ENCODE peak calls at places on chromosomes 16 and 17, in four cellular contexts. D, Y, I and O are unnamed samples.

GRCh38 chr17:79844869-79845600 is 5.8 kb upstream of the CBX4 start:
- ATAC-seq in D (peak), Y (peak), I (peak), O (peak)

GRCh38 chr17:78734841-78735641 is 47.0 kb downstream of the CYTH1 start:
- ATAC-seq in D (peak), Y (no peak), I (no peak), O (peak)

GRCh38 chr16:3589441-3589921 is 12.3 kb upstream of the NLRC3 start:
- ATAC-seq in D (no peak), Y (peak), I (no peak), O (no peak)

GRCh38 chr16:11254913-11255736 is 879 bp downstream of the SOCS1 start:
- ATAC-seq in D (no peak), Y (peak), I (peak), O (no peak)

GRCh38 chr17:60540460-60540859 is 14.4 kb upstream of the APPBP2 start:
- ATAC-seq in D (no peak), Y (no peak), I (no peak), O (no peak)

GRCh38 chr17:44375196-44376017 is 11.8 kb upstream of the FAM171A2 start:
- ATAC-seq in D (no peak), Y (no peak), I (no peak), O (no peak)

GRCh38 chr17:50059256-50059655 is 3.3 kb downstream of the ITGA3 start:
- ATAC-seq in D (no peak), Y (no peak), I (no peak), O (no peak)

GRCh38 chr17:40063034-40063765 is 435 bp downstream of the THRA start:
- ATAC-seq in D (peak), Y (peak), I (peak), O (peak)

GRCh38 chr17:50602514-50603235 is 32.0 kb upstream of the ABCC3 start:
- ATAC-seq in D (no peak), Y (no peak), I (no peak), O (no peak)

GRCh38 chr17:20896153-20896649 is 146.6 kb downstream of the USP22 start:
- ATAC-seq in D (peak), Y (peak), I (no peak), O (peak)